ENCODE peak calls at places on chromosomes 13 and 19, in four cellular contexts. P is K562, D is A549, F is HepG2. Y is an unnamed sample.

GRCh38 chr13:70237131-70237530 is 128.9 kb upstream of the KLHL1 start:
- DNase-seq in P (no peak), D (no peak), F (no peak), Y (no peak)

GRCh38 chr13:60019119-60019993 is 144.4 kb downstream of the DIAPH3 start:
- DNase-seq in P (no peak), D (no peak), F (peak), Y (peak)

GRCh38 chr13:49303533-49304252 is 56.0 kb downstream of the CDADC1 start:
- DNase-seq in P (no peak), D (no peak), F (peak), Y (no peak)

GRCh38 chr13:90652036-90652435 is 695.5 kb upstream of the MIR17HG start:
- DNase-seq in P (no peak), D (no peak), F (no peak), Y (no peak)

GRCh38 chr13:100564444-100565223 is 24.0 kb downstream of the GGACT start:
- DNase-seq in P (no peak), D (no peak), F (peak), Y (no peak)

GRCh38 chr13:46637213-46637612 is 84.2 kb downstream of the LRCH1 start:
- DNase-seq in P (no peak), D (no peak), F (no peak), Y (no peak)

GRCh38 chr19:7076151-7076550 is 6.6 kb downstream of the ZNF557 start:
- DNase-seq in P (no peak), D (no peak), F (no peak), Y (no peak)

GRCh38 chr13:102596147-102597028 is at the start of gene TPP2:
- DNase-seq in P (peak), D (peak), F (peak), Y (peak)

GRCh38 chr13:110045919-110046318 is 259.5 kb upstream of the IRS2 start:
- DNase-seq in P (no peak), D (no peak), F (no peak), Y (no peak)
- TF ChIP-seq MAZ in P (no peak), D (no peak), F (no peak), Y (no peak)

GRCh38 chr19:34487651-34488051 is 6.1 kb downstream of the WTIP start:
- DNase-seq in P (no peak), D (no peak), F (no peak), Y (no peak)
- TF ChIP-seq MAZ in P (no peak), D (no peak), F (no peak), Y (no peak)

DNA sequence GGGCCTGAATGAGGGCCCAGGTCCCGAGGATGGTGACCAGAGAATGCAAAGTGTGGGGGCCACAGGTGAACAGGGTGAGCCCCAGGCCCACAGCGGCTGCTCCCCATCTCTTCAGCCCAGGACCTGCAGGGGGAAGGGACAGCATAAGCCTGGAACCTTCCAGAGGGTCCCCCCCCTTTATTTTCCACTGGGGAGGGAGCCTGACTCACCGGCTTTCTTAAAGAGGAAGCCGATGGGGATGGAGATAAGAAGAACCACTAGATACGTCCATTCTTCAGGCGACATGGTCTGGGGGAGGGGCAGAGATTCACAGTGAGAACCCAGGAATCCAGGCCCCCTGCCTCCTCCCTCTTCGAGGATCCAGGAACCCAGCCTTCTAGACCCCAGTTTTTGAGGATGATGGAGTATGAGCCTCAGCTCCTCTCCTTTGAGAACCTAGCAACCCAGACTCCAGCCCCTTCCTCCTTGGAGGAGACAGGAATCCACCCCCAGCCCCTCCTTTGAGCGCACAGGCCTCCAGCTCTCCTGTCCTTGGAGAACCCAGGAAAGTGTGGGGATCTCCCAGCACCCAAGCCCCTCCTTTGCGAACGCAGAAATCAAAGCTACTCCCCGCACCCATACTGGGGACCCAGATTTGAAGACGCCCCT is 1.0 kb downstream of the MBOAT7 start:
- DNase-seq in P (peak), D (no peak), F (no peak), Y (peak)
- TF ChIP-seq MAZ in P (peak), D (no peak), F (no peak), Y (peak)

GRCh38 chr19:1373534-1374249 is 10.0 kb upstream of the NDUFS7 start:
- DNase-seq in P (no peak), D (no peak), F (peak), Y (peak)
- TF ChIP-seq MAZ in P (no peak), D (no peak), F (no peak), Y (no peak)

GRCh38 chr19:14318873-14319272 is 62.4 kb upstream of the ADGRE5 start:
- DNase-seq in P (peak), D (no peak), F (no peak), Y (no peak)
- TF ChIP-seq MAZ in P (no peak), D (no peak), F (no peak), Y (no peak)

DNA sequence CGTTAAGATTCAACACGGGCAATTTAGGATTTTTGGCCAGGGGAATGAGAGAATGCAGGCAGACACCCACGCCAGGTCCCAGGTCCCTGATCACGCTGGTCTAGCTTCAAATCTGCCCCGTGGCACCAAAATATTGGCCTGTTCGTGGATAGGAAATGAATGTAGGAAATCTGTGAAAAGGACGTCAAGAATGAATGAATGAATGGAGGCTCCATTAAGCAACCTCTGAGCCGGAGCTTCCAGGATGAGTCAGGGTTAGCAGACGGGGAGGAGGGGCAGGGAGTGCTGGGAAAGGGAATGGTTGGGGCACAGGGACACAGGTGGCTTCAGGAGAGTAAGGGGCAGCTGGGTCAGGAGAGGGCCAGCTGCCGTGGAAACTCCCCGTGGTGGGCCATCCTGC is 4.2 kb downstream of the SULT2B1 start:
- DNase-seq in P (no peak), D (peak), F (peak), Y (peak)
- TF ChIP-seq MAZ in P (no peak), D (no peak), F (no peak), Y (peak)

GRCh38 chr19:8386990-8387389 is 3.2 kb upstream of the RAB11B start:
- DNase-seq in P (no peak), D (no peak), F (no peak), Y (no peak)

GRCh38 chr19:8390617-8390981 is 439 bp downstream of the RAB11B start:
- DNase-seq in P (peak), D (peak), F (peak), Y (peak)

GRCh38 chr19:8388612-8388958 is 1.6 kb upstream of the RAB11B start:
- DNase-seq in P (no peak), D (no peak), F (no peak), Y (no peak)

GRCh38 chr19:8389891-8390616 is at the start of gene RAB11B:
- DNase-seq in P (peak), D (peak), F (peak), Y (peak)

GRCh38 chr19:8387688-8388611 is 2.2 kb upstream of the RAB11B start:
- DNase-seq in P (no peak), D (peak), F (peak), Y (no peak)
- TF ChIP-seq MAZ in P (no peak), D (no peak), F (no peak), Y (no peak)

GRCh38 chr13:20462921-20463320 is 62.7 kb downstream of the CRYL1 start:
- DNase-seq in P (no peak), D (no peak), F (no peak), Y (no peak)

GRCh38 chr13:20462533-20462915 is 63.1 kb downstream of the CRYL1 start:
- DNase-seq in P (no peak), D (no peak), F (no peak), Y (no peak)

GRCh38 chr13:20461481-20461859 is 64.2 kb downstream of the CRYL1 start:
- DNase-seq in P (no peak), D (no peak), F (no peak), Y (peak)

GRCh38 chr13:20461860-20462532 is 63.7 kb downstream of the CRYL1 start:
- DNase-seq in P (no peak), D (no peak), F (no peak), Y (no peak)

DNA sequence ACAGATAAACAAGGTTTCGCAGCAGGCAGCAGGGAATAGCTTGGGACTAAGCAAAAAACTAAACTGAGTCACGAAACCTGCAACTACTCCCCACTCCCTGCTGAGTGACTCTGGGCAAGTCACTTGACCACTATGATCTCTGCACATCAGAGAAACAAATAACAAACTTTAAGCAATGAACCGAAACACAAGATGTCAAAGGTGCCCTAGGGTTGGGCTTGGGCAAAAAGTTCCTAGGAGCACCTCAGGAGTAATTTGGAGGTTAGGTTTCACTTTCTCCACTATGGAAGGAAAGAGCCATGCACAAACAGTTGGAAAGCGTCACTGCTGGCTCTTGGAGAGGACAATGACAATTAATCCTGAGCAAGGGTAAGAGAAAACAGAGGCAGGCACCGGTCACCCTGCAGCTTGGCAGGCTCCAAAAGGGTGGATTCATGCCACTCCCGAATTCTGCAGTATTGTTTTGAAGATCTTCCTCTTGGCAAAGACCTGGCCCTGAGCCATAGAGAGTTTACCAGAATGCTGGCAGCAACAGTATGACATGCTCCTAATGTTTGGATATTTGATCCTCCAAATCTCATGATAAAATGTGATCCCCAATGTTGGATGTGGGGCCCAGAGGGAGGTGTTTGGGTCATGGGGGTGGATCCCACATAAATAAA is 60.3 kb downstream of the CRYL1 start:
- DNase-seq in P (no peak), D (no peak), F (no peak), Y (peak)
- TF ChIP-seq MAZ in P (no peak), D (no peak), F (no peak), Y (no peak)

Y was measured in IMR-90.